ENCODE peak calls at places on chromosomes 6 and 20, in seven cellular contexts. K is stimulated activated CD4-positive, alpha-beta T cell treated with anti-CD3 and anti-CD28 coated beads, TNF-alpha, amount 100 ng/mL, for 4 hours; T is erythroblast; U is cardiac septum; V is fibroblast of the aortic adventitia; H is activated T-cell treated with anti-CD3 and anti-CD28 coated beads, Interleukin-2, amount 50 U/mL, for 1 hour; B is anterior cingulate cortex. F is an unnamed sample.

GRCh38 chr6:82237013-82237412 is 10.5 kb downstream of the IBTK start:
- DNase-seq in K (no peak), T (peak; percentile 5), U (no peak), V (peak; percentile 37), H (no peak), B (no peak), F (no peak)

GRCh38 chr20:21554985-21555384 is 41.1 kb upstream of the NKX2-2 start:
- DNase-seq in K (no peak), T (no peak), U (no peak), V (no peak), H (no peak), B (no peak), F (no peak)

GRCh38 chr6:37160922-37161778 is 8.8 kb upstream of the PIM1 start:
- DNase-seq in K (no peak), T (no peak), U (no peak), V (peak; percentile 97), H (no peak), B (no peak), F (no peak)

GRCh38 chr6:27608916-27609883 is 136.3 kb upstream of the ZNF184 start:
- DNase-seq in K (no peak), T (peak; percentile 59), U (no peak), V (peak; percentile 71), H (no peak), B (no peak), F (no peak)

GRCh38 chr20:6265204-6265904 is 142.5 kb upstream of the FERMT1 start:
- DNase-seq in K (no peak), T (peak; percentile 5), U (no peak), V (peak; percentile 84), H (no peak), B (no peak), F (no peak)

GRCh38 chr20:41035207-41035606 is 6.6 kb downstream of the TOP1 start:
- DNase-seq in K (no peak), T (no peak), U (no peak), V (no peak), H (no peak), B (no peak), F (no peak)

GRCh38 chr6:53734473-53735299 is 60.1 kb upstream of the LRRC1 start:
- DNase-seq in K (no peak), T (peak; percentile 20), U (no peak), V (peak; percentile 16), H (no peak), B (no peak), F (no peak)

GRCh38 chr20:53800883-53801604 is 207.4 kb upstream of the ZNF217 start:
- DNase-seq in K (no peak), T (peak; percentile 89), U (no peak), V (no peak), H (no peak), B (no peak), F (peak; percentile 32)

GRCh38 chr20:43448748-43449535 is 8.8 kb upstream of the SRSF6 start:
- DNase-seq in K (no peak), T (peak; percentile 37), U (no peak), V (peak; percentile 43), H (peak; percentile 41), B (no peak), F (peak; percentile 70)

GRCh38 chr6:89023591-89024441 is 56.7 kb upstream of the PNRC1 start:
- DNase-seq in K (no peak), T (no peak), U (no peak), V (peak; percentile 93), H (no peak), B (no peak), F (no peak)

GRCh38 chr6:126176266-126176665 is 163.6 kb upstream of the CENPW start:
- DNase-seq in K (no peak), T (peak; percentile 15), U (no peak), V (peak; percentile 61), H (no peak), B (no peak), F (no peak)

GRCh38 chr6:78749326-78749725 is 118.0 kb upstream of the IRAK1BP1 start:
- DNase-seq in K (no peak), T (no peak), U (no peak), V (peak; percentile 82), H (no peak), B (no peak), F (no peak)

GRCh38 chr20:8790442-8791074 is 278.3 kb upstream of the PLCB4 start:
- DNase-seq in K (no peak), T (peak; percentile 23), U (no peak), V (peak; percentile 74), H (no peak), B (no peak), F (no peak)

GRCh38 chr6:39335780-39336541 is 13.5 kb upstream of the KCNK16 start:
- DNase-seq in K (no peak), T (no peak), U (no peak), V (no peak), H (no peak), B (no peak), F (no peak)

GRCh38 chr6:13462380-13463326 is 24.7 kb downstream of the GFOD1 start:
- DNase-seq in K (no peak), T (no peak), U (no peak), V (peak; percentile 26), H (no peak), B (no peak), F (peak; percentile 54)

GRCh38 chr20:3209946-3210317 is 634 bp downstream of the ITPA start:
- DNase-seq in K (no peak), T (peak; percentile 36), U (no peak), V (peak; percentile 26), H (no peak), B (no peak), F (no peak)

GRCh38 chr6:30154709-30155521 is 6.1 kb downstream of the TRIM10 start:
- DNase-seq in K (no peak), T (no peak), U (no peak), V (peak; percentile 88), H (no peak), B (no peak), F (no peak)

GRCh38 chr6:136014454-136015421 is 163.2 kb downstream of the PDE7B start:
- DNase-seq in K (no peak), T (no peak), U (no peak), V (peak; percentile 100), H (no peak), B (no peak), F (no peak)

GRCh38 chr6:113149511-113149910 is 707.6 kb upstream of the MARCKS start:
- DNase-seq in K (no peak), T (no peak), U (no peak), V (peak; percentile 83), H (no peak), B (no peak), F (no peak)

GRCh38 chr6:169159331-169159730 is 94.3 kb downstream of the THBS2 start:
- DNase-seq in K (no peak), T (no peak), U (no peak), V (no peak), H (no peak), B (no peak), F (no peak)

GRCh38 chr20:49725694-49726093 is 12.0 kb upstream of the B4GALT5 start:
- DNase-seq in K (no peak), T (no peak), U (no peak), V (no peak), H (no peak), B (no peak), F (no peak)

GRCh38 chr20:59810376-59811187 is 122.9 kb downstream of the SYCP2 start:
- DNase-seq in K (no peak), T (no peak), U (peak; percentile 14), V (no peak), H (no peak), B (no peak), F (no peak)

GRCh38 chr20:10414982-10415650 is 18.9 kb downstream of the MKKS start:
- DNase-seq in K (no peak), T (no peak), U (no peak), V (no peak), H (no peak), B (no peak), F (no peak)

GRCh38 chr6:16748028-16748319 is 13.3 kb downstream of the ATXN1 start:
- DNase-seq in K (no peak), T (no peak), U (no peak), V (no peak), H (no peak), B (no peak), F (no peak)

GRCh38 chr6:53603381-53604121 is 58.6 kb upstream of the GCLC start:
- DNase-seq in K (no peak), T (no peak), U (no peak), V (peak; percentile 59), H (no peak), B (no peak), F (no peak)

GRCh38 chr20:25014816-25015215 is 22.3 kb upstream of the APMAP start:
- DNase-seq in K (no peak), T (no peak), U (peak; percentile 56), V (no peak), H (peak; percentile 8), B (no peak), F (no peak)

GRCh38 chr20:6811262-6811661 is 43.8 kb downstream of the BMP2 start:
- DNase-seq in K (no peak), T (no peak), U (no peak), V (peak; percentile 76), H (no peak), B (no peak), F (no peak)

GRCh38 chr6:36195471-36196048 is 984 bp upstream of the BRPF3 start:
- DNase-seq in K (no peak), T (no peak), U (no peak), V (no peak), H (no peak), B (no peak), F (no peak)

GRCh38 chr6:32244946-32245398 is 21.1 kb upstream of the NOTCH4 start:
- DNase-seq in K (peak; percentile 46), T (peak; percentile 55), U (peak; percentile 89), V (peak; percentile 75), H (peak; percentile 76), B (peak; percentile 11), F (peak; percentile 89)

GRCh38 chr6:31400467-31401289 is 2.7 kb upstream of the MICA start:
- DNase-seq in K (peak; percentile 45), T (peak; percentile 80), U (peak; percentile 95), V (peak; percentile 71), H (peak; percentile 81), B (no peak), F (peak; percentile 86)

GRCh38 chr6:89781070-89782034 is 38.2 kb downstream of the MDN1 start:
- DNase-seq in K (no peak), T (no peak), U (no peak), V (no peak), H (no peak), B (no peak), F (no peak)

GRCh38 chr6:27474172-27474465 is 1.2 kb upstream of the ZNF184 start:
- DNase-seq in K (no peak), T (no peak), U (no peak), V (no peak), H (no peak), B (no peak), F (no peak)

GRCh38 chr6:129498950-129499870 is 210.8 kb downstream of the ARHGAP18 start:
- DNase-seq in K (no peak), T (peak; percentile 70), U (no peak), V (peak; percentile 79), H (peak; percentile 29), B (no peak), F (peak; percentile 68)

GRCh38 chr6:34021001-34021838 is 124.7 kb downstream of the GRM4 start:
- DNase-seq in K (no peak), T (no peak), U (no peak), V (no peak), H (no peak), B (no peak), F (no peak)

GRCh38 chr6:72149715-72150114 is 263.4 kb downstream of the RIMS1 start:
- DNase-seq in K (no peak), T (no peak), U (no peak), V (no peak), H (no peak), B (no peak), F (no peak)

GRCh38 chr20:62089393-62089792 is 23.7 kb upstream of the TAF4 start:
- DNase-seq in K (no peak), T (no peak), U (no peak), V (no peak), H (no peak), B (no peak), F (no peak)

GRCh38 chr6:28871335-28872156 is 52.2 kb downstream of the TRIM27 start:
- DNase-seq in K (no peak), T (no peak), U (no peak), V (no peak), H (no peak), B (no peak), F (no peak)

GRCh38 chr6:5672581-5673011 is 334.1 kb downstream of the NRN1 start:
- DNase-seq in K (no peak), T (no peak), U (no peak), V (peak; percentile 87), H (no peak), B (no peak), F (no peak)